ENCODE peak calls at places on chromosome 22, in five cellular contexts. One of them, this sample, is unnamed.
A peak's percentile ranks its signal among the peaks of the same experiment; 100 is the strongest.

GRCh38 chr22:50271011-50271394 is 823 bp upstream of the MAPK11 start:
- DNase-seq in CD4-positive, alpha-beta T cell: no peak
- DNase-seq in PC-3: no peak
- DNase-seq in fibroblast of lung: no peak
- DNase-seq in CD8-positive, alpha-beta memory T cell: no peak
- DNase-seq in this sample: no peak

GRCh38 chr22:37986371-37986770 is 2.0 kb upstream of the SOX10 start:
- DNase-seq in CD4-positive, alpha-beta T cell: no peak
- DNase-seq in PC-3: no peak
- DNase-seq in fibroblast of lung: no peak
- DNase-seq in CD8-positive, alpha-beta memory T cell: no peak
- DNase-seq in this sample: no peak

GRCh38 chr22:43731986-43732385 is 80.1 kb downstream of the EFCAB6 start:
- DNase-seq in CD4-positive, alpha-beta T cell: no peak
- DNase-seq in PC-3: no peak
- DNase-seq in fibroblast of lung: no peak
- DNase-seq in CD8-positive, alpha-beta memory T cell: no peak
- DNase-seq in this sample: peak; percentile 14

GRCh38 chr22:20766530-20766929 is 7.4 kb upstream of the SERPIND1 start:
- DNase-seq in CD4-positive, alpha-beta T cell: no peak
- DNase-seq in PC-3: no peak
- DNase-seq in fibroblast of lung: no peak
- DNase-seq in CD8-positive, alpha-beta memory T cell: no peak
- DNase-seq in this sample: no peak

GRCh38 chr22:36156119-36156514 is 4.4 kb downstream of the APOL3 start:
- DNase-seq in CD4-positive, alpha-beta T cell: no peak
- DNase-seq in PC-3: no peak
- DNase-seq in fibroblast of lung: no peak
- DNase-seq in CD8-positive, alpha-beta memory T cell: no peak
- DNase-seq in this sample: no peak

GRCh38 chr22:39943366-39943765 is 16.8 kb upstream of the TMA7B start:
- DNase-seq in CD4-positive, alpha-beta T cell: peak; percentile 36
- DNase-seq in PC-3: peak; percentile 6
- DNase-seq in fibroblast of lung: no peak
- DNase-seq in CD8-positive, alpha-beta memory T cell: no peak
- DNase-seq in this sample: no peak

GRCh38 chr22:40021401-40022000 is 26.7 kb downstream of the FAM83F start:
- DNase-seq in CD4-positive, alpha-beta T cell: no peak
- DNase-seq in PC-3: no peak
- DNase-seq in fibroblast of lung: no peak
- DNase-seq in CD8-positive, alpha-beta memory T cell: no peak
- DNase-seq in this sample: no peak

GRCh38 chr22:20577549-20577975 is 70.2 kb downstream of the MED15 start:
- DNase-seq in CD4-positive, alpha-beta T cell: no peak
- DNase-seq in PC-3: no peak
- DNase-seq in fibroblast of lung: no peak
- DNase-seq in CD8-positive, alpha-beta memory T cell: no peak
- DNase-seq in this sample: no peak

GRCh38 chr22:26592368-26593015 is 2.6 kb upstream of the TPST2 start:
- DNase-seq in CD4-positive, alpha-beta T cell: peak; percentile 16
- DNase-seq in PC-3: no peak
- DNase-seq in fibroblast of lung: no peak
- DNase-seq in CD8-positive, alpha-beta memory T cell: peak; percentile 44
- DNase-seq in this sample: no peak

GRCh38 chr22:33923660-33924246 is 3.5 kb upstream of the LARGE1 start:
- DNase-seq in CD4-positive, alpha-beta T cell: no peak
- DNase-seq in PC-3: peak; percentile 56
- DNase-seq in fibroblast of lung: peak; percentile 84
- DNase-seq in CD8-positive, alpha-beta memory T cell: no peak
- DNase-seq in this sample: peak; percentile 40

GRCh38 chr22:29225422-29226090 is 19.9 kb downstream of the EMID1 start:
- DNase-seq in CD4-positive, alpha-beta T cell: no peak
- DNase-seq in PC-3: no peak
- DNase-seq in fibroblast of lung: peak; percentile 71
- DNase-seq in CD8-positive, alpha-beta memory T cell: no peak
- DNase-seq in this sample: no peak

GRCh38 chr22:41429232-41429945 is 17.2 kb downstream of the TOB2 start:
- DNase-seq in CD4-positive, alpha-beta T cell: no peak
- DNase-seq in PC-3: no peak
- DNase-seq in fibroblast of lung: no peak
- DNase-seq in CD8-positive, alpha-beta memory T cell: no peak
- DNase-seq in this sample: no peak
- H3K9me3 ChIP-seq in CD4-positive, alpha-beta T cell: no peaks in the 10 kb centered on the region
- H3K9me3 ChIP-seq in PC-3: no peaks in the 10 kb centered on the region
- H3K9me3 ChIP-seq in fibroblast of lung: no peaks in the 10 kb centered on the region
- H3K9me3 ChIP-seq in CD8-positive, alpha-beta memory T cell: no peaks in the 10 kb centered on the region
- H3K9me3 ChIP-seq in this sample: no peaks in the 10 kb centered on the region

GRCh38 chr22:47369020-47369419 is 606.6 kb downstream of the TBC1D22A start:
- DNase-seq in CD4-positive, alpha-beta T cell: no peak
- DNase-seq in PC-3: no peak
- DNase-seq in fibroblast of lung: no peak
- DNase-seq in CD8-positive, alpha-beta memory T cell: no peak
- DNase-seq in this sample: no peak
- H3K9me3 ChIP-seq in CD4-positive, alpha-beta T cell: no peaks in the 10 kb centered on the region
- H3K9me3 ChIP-seq in PC-3: no peaks in the 10 kb centered on the region
- H3K9me3 ChIP-seq in fibroblast of lung: no peaks in the 10 kb centered on the region
- H3K9me3 ChIP-seq in CD8-positive, alpha-beta memory T cell: no peaks in the 10 kb centered on the region
- H3K9me3 ChIP-seq in this sample: no peaks in the 10 kb centered on the region

GRCh38 chr22:22139364-22139763 is 105.2 kb upstream of the VPREB1 start:
- DNase-seq in CD4-positive, alpha-beta T cell: no peak
- DNase-seq in PC-3: no peak
- DNase-seq in fibroblast of lung: no peak
- DNase-seq in CD8-positive, alpha-beta memory T cell: no peak
- DNase-seq in this sample: no peak
- H3K9me3 ChIP-seq in CD4-positive, alpha-beta T cell: no peaks in the 10 kb centered on the region
- H3K9me3 ChIP-seq in PC-3: no peaks in the 10 kb centered on the region
- H3K9me3 ChIP-seq in fibroblast of lung: no peaks in the 10 kb centered on the region
- H3K9me3 ChIP-seq in CD8-positive, alpha-beta memory T cell: no peaks in the 10 kb centered on the region
- H3K9me3 ChIP-seq in this sample: no peaks in the 10 kb centered on the region

GRCh38 chr22:48820481-48821345 is 1007.0 kb downstream of the BRD1 start:
- DNase-seq in CD4-positive, alpha-beta T cell: no peak
- DNase-seq in PC-3: no peak
- DNase-seq in fibroblast of lung: no peak
- DNase-seq in CD8-positive, alpha-beta memory T cell: no peak
- DNase-seq in this sample: no peak
- H3K9me3 ChIP-seq in CD4-positive, alpha-beta T cell: no peaks in the 10 kb centered on the region
- H3K9me3 ChIP-seq in PC-3: no peaks in the 10 kb centered on the region
- H3K9me3 ChIP-seq in fibroblast of lung: no peaks in the 10 kb centered on the region
- H3K9me3 ChIP-seq in CD8-positive, alpha-beta memory T cell: no peaks in the 10 kb centered on the region
- H3K9me3 ChIP-seq in this sample: no peaks in the 10 kb centered on the region

DNA sequence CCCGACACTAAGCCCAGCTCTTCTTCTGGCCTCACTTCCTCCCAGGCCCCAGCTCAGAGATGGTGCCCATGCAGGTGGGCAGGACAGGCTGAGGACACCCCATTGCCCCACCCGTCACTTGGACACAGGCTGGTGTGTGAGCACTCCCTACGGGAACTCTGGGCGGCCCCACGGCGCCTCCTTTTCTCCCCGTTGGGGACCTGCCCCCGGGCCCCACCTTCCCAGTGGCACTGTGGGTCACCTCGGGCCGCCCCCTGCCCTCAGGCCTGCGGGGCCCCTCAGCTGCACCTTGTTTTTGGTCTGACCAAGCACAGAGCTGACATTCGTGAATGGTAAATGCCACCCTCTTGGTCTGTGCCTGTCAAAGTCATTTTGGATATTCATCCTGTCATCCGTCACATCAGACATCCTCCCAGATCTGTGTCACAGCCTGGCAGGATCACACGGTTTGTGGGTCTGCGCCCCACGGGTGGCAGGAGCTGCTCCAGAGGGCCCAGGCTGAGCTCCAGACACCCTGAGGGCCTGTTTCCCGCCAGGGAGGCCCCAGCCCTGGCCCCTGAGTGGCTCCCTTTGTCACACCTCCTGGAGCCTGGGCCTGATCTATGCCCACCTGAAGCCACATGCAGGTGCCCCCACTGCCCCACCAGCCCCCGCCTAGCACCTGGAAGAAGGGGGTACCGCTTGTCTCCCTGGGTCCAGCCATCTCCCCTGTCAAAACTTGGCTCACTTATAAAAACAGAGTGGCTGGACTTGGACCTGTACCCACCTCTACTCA is 1188.5 kb downstream of the BRD1 start:
- DNase-seq in CD4-positive, alpha-beta T cell: no peak
- DNase-seq in PC-3: no peak
- DNase-seq in fibroblast of lung: no peak
- DNase-seq in CD8-positive, alpha-beta memory T cell: no peak
- DNase-seq in this sample: no peak
- H3K9me3 ChIP-seq in CD4-positive, alpha-beta T cell: no peaks in the 10 kb centered on the region
- H3K9me3 ChIP-seq in PC-3: no peaks in the 10 kb centered on the region
- H3K9me3 ChIP-seq in fibroblast of lung: no peaks in the 10 kb centered on the region
- H3K9me3 ChIP-seq in CD8-positive, alpha-beta memory T cell: no peaks in the 10 kb centered on the region
- H3K9me3 ChIP-seq in this sample: no peaks in the 10 kb centered on the region

GRCh38 chr22:45427114-45427513 is 13.6 kb downstream of the RIBC2 start:
- DNase-seq in CD4-positive, alpha-beta T cell: no peak
- DNase-seq in PC-3: no peak
- DNase-seq in fibroblast of lung: no peak
- DNase-seq in CD8-positive, alpha-beta memory T cell: no peak
- DNase-seq in this sample: no peak

GRCh38 chr22:45429921-45430775 is 16.7 kb downstream of the RIBC2 start:
- DNase-seq in CD4-positive, alpha-beta T cell: no peak
- DNase-seq in PC-3: no peak
- DNase-seq in fibroblast of lung: no peak
- DNase-seq in CD8-positive, alpha-beta memory T cell: no peak
- DNase-seq in this sample: no peak

GRCh38 chr22:45430871-45431270 is 17.4 kb downstream of the RIBC2 start:
- DNase-seq in CD4-positive, alpha-beta T cell: no peak
- DNase-seq in PC-3: no peak
- DNase-seq in fibroblast of lung: no peak
- DNase-seq in CD8-positive, alpha-beta memory T cell: no peak
- DNase-seq in this sample: no peak

GRCh38 chr22:45429424-45429823 is 15.9 kb downstream of the RIBC2 start:
- DNase-seq in CD4-positive, alpha-beta T cell: no peak
- DNase-seq in PC-3: no peak
- DNase-seq in fibroblast of lung: no peak
- DNase-seq in CD8-positive, alpha-beta memory T cell: no peak
- DNase-seq in this sample: no peak

DNA sequence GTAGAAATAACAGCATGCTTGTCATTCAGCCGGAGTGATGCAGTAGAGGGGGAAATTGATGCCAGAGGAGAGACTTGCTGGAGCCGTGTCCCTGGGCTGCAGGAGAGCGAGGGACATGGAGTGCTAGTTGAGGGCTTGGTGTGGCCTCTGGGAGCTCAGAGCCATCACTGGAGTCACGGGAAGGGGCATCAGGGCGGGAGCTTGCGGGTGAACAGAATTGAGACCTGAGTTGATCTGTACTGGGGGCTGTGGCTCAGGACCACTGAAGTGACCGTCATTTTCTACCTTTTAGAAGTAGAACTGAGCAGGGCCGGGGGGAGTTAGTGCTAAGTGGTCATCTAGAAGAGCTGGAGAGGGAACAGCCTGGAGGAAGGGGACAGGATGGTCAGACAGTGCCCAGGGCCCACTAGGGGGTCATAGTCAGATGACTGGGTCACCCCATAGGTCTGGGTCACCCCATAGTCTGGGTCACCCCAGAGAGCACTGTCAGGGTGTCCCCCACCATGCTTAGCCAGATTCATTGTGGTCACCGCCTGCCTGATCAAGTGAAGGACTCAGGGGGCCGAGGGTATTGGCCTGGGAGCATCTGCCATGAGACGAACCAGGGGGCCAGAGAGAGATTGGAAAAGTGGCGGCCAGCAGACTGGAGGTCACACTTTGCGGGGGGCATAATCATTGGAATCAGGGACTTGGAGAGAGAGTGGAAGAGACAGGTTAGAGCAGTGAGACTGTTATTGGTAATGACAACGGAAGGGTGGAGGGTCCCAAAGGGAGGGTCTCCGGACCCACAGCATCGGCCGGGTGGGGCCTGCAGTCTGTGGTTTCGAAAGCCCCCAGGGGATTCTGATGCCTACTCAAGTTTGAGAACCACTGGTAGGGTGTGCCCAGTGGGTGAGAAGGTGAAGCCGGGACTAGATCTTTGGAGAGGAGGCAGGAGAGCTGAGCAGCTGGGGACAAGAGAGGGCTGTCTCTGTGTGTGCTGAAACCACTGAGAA is 15.2 kb downstream of the RIBC2 start:
- DNase-seq in CD4-positive, alpha-beta T cell: no peak
- DNase-seq in PC-3: no peak
- DNase-seq in fibroblast of lung: no peak
- DNase-seq in CD8-positive, alpha-beta memory T cell: no peak
- DNase-seq in this sample: no peak
- H3K9me3 ChIP-seq in CD4-positive, alpha-beta T cell: no peaks in the 10 kb centered on the region
- H3K9me3 ChIP-seq in PC-3: no peaks in the 10 kb centered on the region
- H3K9me3 ChIP-seq in fibroblast of lung: no peaks in the 10 kb centered on the region
- H3K9me3 ChIP-seq in CD8-positive, alpha-beta memory T cell: no peaks in the 10 kb centered on the region
- H3K9me3 ChIP-seq in this sample: no peaks in the 10 kb centered on the region

GRCh38 chr22:47356433-47357011 is 594.1 kb downstream of the TBC1D22A start:
- DNase-seq in CD4-positive, alpha-beta T cell: no peak
- DNase-seq in PC-3: no peak
- DNase-seq in fibroblast of lung: no peak
- DNase-seq in CD8-positive, alpha-beta memory T cell: no peak
- DNase-seq in this sample: no peak

GRCh38 chr22:47355388-47355725 is 592.9 kb downstream of the TBC1D22A start:
- DNase-seq in CD4-positive, alpha-beta T cell: no peak
- DNase-seq in PC-3: no peak
- DNase-seq in fibroblast of lung: no peak
- DNase-seq in CD8-positive, alpha-beta memory T cell: no peak
- DNase-seq in this sample: no peak

GRCh38 chr22:47355776-47356432 is 593.5 kb downstream of the TBC1D22A start:
- DNase-seq in CD4-positive, alpha-beta T cell: no peak
- DNase-seq in PC-3: no peak
- DNase-seq in fibroblast of lung: no peak
- DNase-seq in CD8-positive, alpha-beta memory T cell: no peak
- DNase-seq in this sample: no peak

GRCh38 chr22:47357493-47357892 is 595.0 kb downstream of the TBC1D22A start:
- DNase-seq in CD4-positive, alpha-beta T cell: no peak
- DNase-seq in PC-3: no peak
- DNase-seq in fibroblast of lung: no peak
- DNase-seq in CD8-positive, alpha-beta memory T cell: no peak
- DNase-seq in this sample: no peak

GRCh38 chr22:47357086-47357485 is 594.6 kb downstream of the TBC1D22A start:
- DNase-seq in CD4-positive, alpha-beta T cell: no peak
- DNase-seq in PC-3: no peak
- DNase-seq in fibroblast of lung: no peak
- DNase-seq in CD8-positive, alpha-beta memory T cell: no peak
- DNase-seq in this sample: no peak
- H3K9me3 ChIP-seq in CD4-positive, alpha-beta T cell: no peaks in the 10 kb centered on the region
- H3K9me3 ChIP-seq in PC-3: no peaks in the 10 kb centered on the region
- H3K9me3 ChIP-seq in fibroblast of lung: no peaks in the 10 kb centered on the region
- H3K9me3 ChIP-seq in CD8-positive, alpha-beta memory T cell: no peaks in the 10 kb centered on the region
- H3K9me3 ChIP-seq in this sample: peaks cover 3% of the 10 kb centered on the region